ENCODE peak calls at places on chromosomes 4 and X, in four cellular contexts. One of them, this sample, is unnamed.

GRCh38 chrX:3184176-3184930 is 143.1 kb downstream of the ARSF start:
- DNase-seq in H1: no peak
- DNase-seq in GM12878: no peak
- DNase-seq in IMR-90: peak
- DNase-seq in this sample: no peak

GRCh38 chr4:8702516-8703400 is 110.2 kb downstream of the CPZ start:
- DNase-seq in IMR-90: no peak
- DNase-seq in GM12878: no peak
- DNase-seq in H1: no peak
- DNase-seq in this sample: no peak

GRCh38 chr4:26028133-26028792 is 114.2 kb downstream of the SMIM20 start:
- DNase-seq in H1: no peak
- DNase-seq in IMR-90: no peak
- DNase-seq in GM12878: no peak
- DNase-seq in this sample: no peak

GRCh38 chr4:44544158-44544557 is 95.5 kb upstream of the KCTD8 start:
- DNase-seq in GM12878: no peak
- DNase-seq in H1: no peak
- DNase-seq in IMR-90: no peak
- DNase-seq in this sample: no peak

GRCh38 chrX:129678176-129678880 is 23.6 kb upstream of the APLN start:
- DNase-seq in IMR-90: no peak
- DNase-seq in GM12878: no peak
- DNase-seq in H1: no peak
- DNase-seq in this sample: no peak

GRCh38 chr4:73446336-73446938 is 10.4 kb downstream of the AFP start:
- DNase-seq in GM12878: no peak
- DNase-seq in H1: no peak
- DNase-seq in IMR-90: peak
- DNase-seq in this sample: peak

GRCh38 chr4:106366026-106366425 is 2.6 kb downstream of the GIMD1 start:
- DNase-seq in IMR-90: peak
- DNase-seq in GM12878: no peak
- DNase-seq in H1: no peak
- DNase-seq in this sample: no peak

GRCh38 chr4:122798101-122798500 is 28.5 kb upstream of the FGF2 start:
- DNase-seq in IMR-90: peak
- DNase-seq in GM12878: no peak
- DNase-seq in H1: no peak
- DNase-seq in this sample: peak

GRCh38 chr4:114263233-114263632 is 283.8 kb upstream of the ARSJ start:
- DNase-seq in GM12878: no peak
- DNase-seq in H1: no peak
- DNase-seq in IMR-90: peak
- DNase-seq in this sample: no peak

GRCh38 chrX:49212861-49213260 is 12.9 kb upstream of the SYP start:
- DNase-seq in H1: no peak
- DNase-seq in IMR-90: no peak
- DNase-seq in GM12878: no peak
- DNase-seq in this sample: no peak

GRCh38 chr4:141518222-141518621 is 118.2 kb upstream of the IL15 start:
- DNase-seq in H1: no peak
- DNase-seq in GM12878: no peak
- DNase-seq in IMR-90: no peak
- DNase-seq in this sample: no peak
- TF ChIP-seq CHD1 in H1: no peak
- TF ChIP-seq CHD1 in GM12878: no peak
- TF ChIP-seq CHD1 in IMR-90: no peak
- TF ChIP-seq CHD1 in this sample: no peak

GRCh38 chr4:56731857-56732256 is 50.8 kb upstream of the HOPX start:
- DNase-seq in IMR-90: no peak
- DNase-seq in H1: no peak
- DNase-seq in GM12878: no peak
- DNase-seq in this sample: peak
- TF ChIP-seq CHD1 in IMR-90: no peak
- TF ChIP-seq CHD1 in H1: no peak
- TF ChIP-seq CHD1 in GM12878: no peak
- TF ChIP-seq CHD1 in this sample: no peak

GRCh38 chrX:148416931-148417330 is 83.5 kb upstream of the AFF2 start:
- DNase-seq in H1: no peak
- DNase-seq in IMR-90: no peak
- DNase-seq in GM12878: no peak
- DNase-seq in this sample: no peak
- TF ChIP-seq CHD1 in H1: no peak
- TF ChIP-seq CHD1 in IMR-90: no peak
- TF ChIP-seq CHD1 in GM12878: no peak
- TF ChIP-seq CHD1 in this sample: no peak

DNA sequence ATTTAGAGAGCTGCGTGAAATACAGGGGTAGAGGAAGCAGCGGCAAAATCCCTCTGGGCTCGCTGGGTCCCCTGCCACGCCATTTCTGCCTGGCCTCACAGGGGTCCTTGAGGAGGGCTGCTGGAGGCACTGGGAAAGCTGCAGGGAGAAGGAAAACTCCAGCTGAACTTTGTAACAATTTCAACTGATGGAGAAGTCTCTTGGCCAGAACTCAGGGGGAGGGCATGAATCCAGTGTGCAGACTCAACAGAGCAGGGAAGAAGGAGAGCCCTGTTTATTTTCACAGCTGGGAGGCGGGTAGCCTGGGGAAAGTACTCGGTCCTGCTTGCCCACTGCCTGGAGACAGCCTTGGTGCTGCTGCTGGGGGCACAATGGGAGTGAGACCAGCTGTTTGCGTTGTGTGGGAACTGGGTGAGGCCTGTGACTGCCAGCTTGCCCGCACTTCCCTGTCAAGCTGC is 93.2 kb upstream of the MAPK10 start:
- DNase-seq in GM12878: no peak
- DNase-seq in IMR-90: peak
- DNase-seq in H1: no peak
- DNase-seq in this sample: no peak
- TF ChIP-seq CHD1 in GM12878: no peak
- TF ChIP-seq CHD1 in IMR-90: no peak
- TF ChIP-seq CHD1 in H1: no peak
- TF ChIP-seq CHD1 in this sample: no peak

GRCh38 chr4:144403903-144404302 is 242.1 kb upstream of the HHIP start:
- DNase-seq in GM12878: no peak
- DNase-seq in IMR-90: no peak
- DNase-seq in H1: no peak
- DNase-seq in this sample: no peak

GRCh38 chr4:144402176-144402575 is 243.8 kb upstream of the HHIP start:
- DNase-seq in H1: no peak
- DNase-seq in IMR-90: no peak
- DNase-seq in GM12878: no peak
- DNase-seq in this sample: no peak

GRCh38 chr4:144402999-144403398 is 243.0 kb upstream of the HHIP start:
- DNase-seq in GM12878: no peak
- DNase-seq in IMR-90: no peak
- DNase-seq in H1: no peak
- DNase-seq in this sample: no peak

DNA sequence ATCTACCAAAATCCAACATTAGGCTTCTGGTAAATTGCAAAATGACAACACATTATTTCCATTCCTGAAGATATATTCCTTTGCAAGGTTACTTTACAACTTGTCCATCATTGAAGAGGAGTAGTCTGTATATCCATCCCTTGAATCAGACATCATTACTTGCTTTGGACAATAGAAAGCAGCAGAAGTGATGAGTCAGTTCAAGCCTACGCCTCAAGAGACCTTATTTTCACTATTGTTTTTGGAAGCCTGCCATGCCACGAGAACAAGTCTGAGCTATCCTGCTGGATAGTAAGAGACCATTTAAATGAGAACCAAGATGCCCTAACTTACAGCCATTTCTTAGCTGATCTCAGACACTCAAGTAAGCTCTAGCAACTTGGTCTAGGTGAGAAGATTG is 246.0 kb upstream of the HHIP start:
- DNase-seq in H1: no peak
- DNase-seq in GM12878: no peak
- DNase-seq in IMR-90: peak
- DNase-seq in this sample: no peak
- TF ChIP-seq CHD1 in H1: no peak
- TF ChIP-seq CHD1 in GM12878: no peak
- TF ChIP-seq CHD1 in IMR-90: no peak
- TF ChIP-seq CHD1 in this sample: no peak

GRCh38 chrX:38368774-38369173 is 16.4 kb downstream of the OTC start:
- DNase-seq in IMR-90: no peak
- DNase-seq in H1: no peak
- DNase-seq in GM12878: no peak
- DNase-seq in this sample: no peak

DNA sequence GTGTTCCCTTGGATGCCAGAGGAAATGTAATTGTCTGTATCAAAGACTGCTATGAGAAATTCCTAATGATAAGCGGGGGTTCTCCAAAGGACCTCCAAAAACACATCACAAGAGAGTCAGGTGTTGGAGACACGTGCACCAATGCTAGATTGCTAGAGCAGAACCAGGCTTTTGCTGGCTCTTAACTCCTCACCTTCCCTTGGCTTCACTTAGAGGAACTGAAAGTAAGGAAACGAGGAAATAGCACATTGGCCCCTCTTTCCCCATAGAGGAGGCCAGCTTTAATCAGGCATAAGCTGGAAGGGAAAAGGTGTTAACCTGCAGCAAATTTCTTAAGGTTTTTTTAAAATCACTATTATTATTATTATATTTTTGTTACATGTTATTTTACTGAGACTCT is 13.5 kb downstream of the OTC start:
- DNase-seq in IMR-90: no peak
- DNase-seq in H1: no peak
- DNase-seq in GM12878: no peak
- DNase-seq in this sample: no peak
- TF ChIP-seq CHD1 in IMR-90: no peak
- TF ChIP-seq CHD1 in H1: no peak
- TF ChIP-seq CHD1 in GM12878: no peak
- TF ChIP-seq CHD1 in this sample: no peak

GRCh38 chr4:184331155-184331995 is 113.7 kb upstream of the ENPP6 start:
- DNase-seq in H1: no peak
- DNase-seq in GM12878: no peak
- DNase-seq in IMR-90: peak
- DNase-seq in this sample: no peak

GRCh38 chr4:184329235-184330007 is 111.7 kb upstream of the ENPP6 start:
- DNase-seq in H1: no peak
- DNase-seq in GM12878: no peak
- DNase-seq in IMR-90: no peak
- DNase-seq in this sample: no peak

GRCh38 chr4:184328022-184328736 is 110.5 kb upstream of the ENPP6 start:
- DNase-seq in GM12878: peak
- DNase-seq in H1: no peak
- DNase-seq in IMR-90: no peak
- DNase-seq in this sample: no peak

GRCh38 chr4:184324939-184325477 is 107.3 kb upstream of the ENPP6 start:
- DNase-seq in IMR-90: no peak
- DNase-seq in GM12878: no peak
- DNase-seq in H1: no peak
- DNase-seq in this sample: no peak

GRCh38 chr4:184330008-184330400 is 112.3 kb upstream of the ENPP6 start:
- DNase-seq in IMR-90: peak
- DNase-seq in H1: no peak
- DNase-seq in GM12878: peak
- DNase-seq in this sample: no peak
- TF ChIP-seq CHD1 in IMR-90: no peak
- TF ChIP-seq CHD1 in H1: no peak
- TF ChIP-seq CHD1 in GM12878: no peak
- TF ChIP-seq CHD1 in this sample: no peak

DNA sequence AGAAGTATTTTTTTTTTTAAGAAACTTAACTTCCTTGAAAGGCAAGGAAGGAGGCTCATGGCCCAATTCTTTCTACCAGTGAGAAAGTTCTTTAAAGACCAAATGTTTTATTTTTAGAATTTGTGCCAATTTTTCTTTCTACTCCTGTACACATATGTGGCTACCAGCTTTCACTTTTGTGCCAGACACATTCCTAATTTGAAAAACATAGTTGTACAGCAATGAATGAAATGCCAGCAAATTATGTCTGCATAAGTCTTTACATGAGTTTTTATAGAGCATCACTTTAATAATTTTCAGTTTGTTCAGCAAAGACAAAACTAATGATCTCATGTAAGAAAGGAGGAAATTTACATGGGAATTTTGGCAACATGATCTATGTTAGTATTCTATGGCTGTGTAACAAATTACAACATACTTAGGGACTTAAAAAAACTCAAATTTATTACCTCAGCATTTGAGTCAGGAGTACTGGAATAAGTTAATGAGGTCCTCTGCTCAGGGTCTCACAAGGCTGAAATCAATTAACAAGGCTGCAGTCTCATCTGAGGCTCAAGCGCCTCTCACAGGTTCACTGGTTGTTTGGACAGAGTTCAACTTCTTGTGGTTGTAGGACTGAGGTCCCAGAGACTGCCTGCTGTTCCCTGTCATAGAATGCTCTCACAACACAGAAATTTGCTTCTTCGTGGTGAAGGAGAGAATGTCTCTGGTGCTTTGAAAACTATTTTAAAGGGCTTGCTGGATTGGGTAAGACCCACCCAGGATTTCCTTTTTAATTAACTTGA is 678.2 kb upstream of the FAM241A start:
- DNase-seq in IMR-90: no peak
- DNase-seq in H1: no peak
- DNase-seq in GM12878: no peak
- DNase-seq in this sample: no peak
- TF ChIP-seq CHD1 in IMR-90: no peak
- TF ChIP-seq CHD1 in H1: no peak
- TF ChIP-seq CHD1 in GM12878: no peak
- TF ChIP-seq CHD1 in this sample: no peak